ENCODE peak calls at places on chromosomes 4 and X, in four cellular contexts. One of them, this sample, is unnamed.

GRCh38 chr4:164949448-164950118 is 27.9 kb downstream of the TRIM61 start:
- DNase-seq in iris pigment epithelial cell: no peak
- DNase-seq in NCI-H1092 treated with DMSO at 0.1 percent for 48 hours: no peak
- DNase-seq in HFF-Myc: no peak
- DNase-seq in this sample: no peak

GRCh38 chr4:75724066-75724866 is at the start of gene USO1:
- DNase-seq in iris pigment epithelial cell: peak
- DNase-seq in NCI-H1092 treated with DMSO at 0.1 percent for 48 hours: peak
- DNase-seq in HFF-Myc: peak
- DNase-seq in this sample: peak

GRCh38 chrX:13747836-13748235 is 13.3 kb downstream of the OFD1 start:
- DNase-seq in iris pigment epithelial cell: peak
- DNase-seq in NCI-H1092 treated with DMSO at 0.1 percent for 48 hours: peak
- DNase-seq in HFF-Myc: peak
- DNase-seq in this sample: no peak

GRCh38 chr4:2800691-2801596 is 8.1 kb downstream of the SH3BP2 start:
- DNase-seq in iris pigment epithelial cell: no peak
- DNase-seq in NCI-H1092 treated with DMSO at 0.1 percent for 48 hours: peak
- DNase-seq in HFF-Myc: no peak
- DNase-seq in this sample: no peak

GRCh38 chr4:150176559-150176958 is 98.3 kb downstream of the DCLK2 start:
- DNase-seq in iris pigment epithelial cell: peak
- DNase-seq in NCI-H1092 treated with DMSO at 0.1 percent for 48 hours: no peak
- DNase-seq in HFF-Myc: peak
- DNase-seq in this sample: peak

GRCh38 chr4:17580969-17581368 is 4.0 kb downstream of the LAP3 start:
- DNase-seq in iris pigment epithelial cell: peak
- DNase-seq in NCI-H1092 treated with DMSO at 0.1 percent for 48 hours: no peak
- DNase-seq in HFF-Myc: no peak
- DNase-seq in this sample: no peak

GRCh38 chrX:45889471-45889870 is 655.8 kb downstream of the ZNF674 start:
- DNase-seq in iris pigment epithelial cell: peak
- DNase-seq in NCI-H1092 treated with DMSO at 0.1 percent for 48 hours: no peak
- DNase-seq in HFF-Myc: peak
- DNase-seq in this sample: peak

GRCh38 chr4:44425614-44426208 is 22.9 kb downstream of the KCTD8 start:
- DNase-seq in iris pigment epithelial cell: peak
- DNase-seq in NCI-H1092 treated with DMSO at 0.1 percent for 48 hours: peak
- DNase-seq in HFF-Myc: no peak
- DNase-seq in this sample: no peak

GRCh38 chr4:3414421-3415279 is 27.1 kb upstream of the HGFAC start:
- DNase-seq in iris pigment epithelial cell: no peak
- DNase-seq in NCI-H1092 treated with DMSO at 0.1 percent for 48 hours: no peak
- DNase-seq in HFF-Myc: no peak
- DNase-seq in this sample: no peak

GRCh38 chr4:8468746-8469535 is 28.4 kb downstream of the TRMT44 start:
- DNase-seq in iris pigment epithelial cell: peak
- DNase-seq in NCI-H1092 treated with DMSO at 0.1 percent for 48 hours: peak
- DNase-seq in HFF-Myc: peak
- DNase-seq in this sample: peak

GRCh38 chrX:35826503-35826902 is 28.4 kb downstream of the MAGEB16 start:
- DNase-seq in iris pigment epithelial cell: no peak
- DNase-seq in NCI-H1092 treated with DMSO at 0.1 percent for 48 hours: no peak
- DNase-seq in HFF-Myc: no peak
- DNase-seq in this sample: no peak

GRCh38 chrX:48357681-48358080 is 1.2 kb upstream of the SSX3 start:
- DNase-seq in iris pigment epithelial cell: no peak
- DNase-seq in NCI-H1092 treated with DMSO at 0.1 percent for 48 hours: no peak
- DNase-seq in HFF-Myc: no peak
- DNase-seq in this sample: no peak